ENCODE peak calls at places on chromosomes 16 and 17, in six cellular contexts. One of them, this sample, is unnamed.

GRCh38 chr17:32015245-32016013 is 8.2 kb downstream of the LRRC37B start:
- DNase-seq in H1: no peak
- DNase-seq in H9: no peak
- DNase-seq in IMR-90: peak; percentile 33
- DNase-seq in neuronal stem cell: no peak
- DNase-seq in trophoblast cell: no peak
- DNase-seq in this sample: no peak

GRCh38 chr16:87003414-87003755 is 313.8 kb downstream of the C16orf95 start:
- DNase-seq in IMR-90: peak; percentile 41
- DNase-seq in H1: no peak
- DNase-seq in H9: peak; percentile 2
- DNase-seq in trophoblast cell: no peak
- DNase-seq in neuronal stem cell: no peak
- DNase-seq in this sample: no peak

GRCh38 chr17:67434061-67434525 is 57.0 kb downstream of the PITPNC1 start:
- DNase-seq in H1: no peak
- DNase-seq in IMR-90: no peak
- DNase-seq in H9: no peak
- DNase-seq in neuronal stem cell: no peak
- DNase-seq in trophoblast cell: no peak
- DNase-seq in this sample: no peak

GRCh38 chr17:65794572-65794971 is 233.1 kb upstream of the AXIN2 start:
- DNase-seq in IMR-90: peak; percentile 13
- DNase-seq in neuronal stem cell: no peak
- DNase-seq in H9: peak; percentile 59
- DNase-seq in H1: no peak
- DNase-seq in trophoblast cell: no peak
- DNase-seq in this sample: peak; percentile 20

GRCh38 chr17:68318103-68318991 is 27.1 kb downstream of the ARSG start:
- DNase-seq in H9: no peak
- DNase-seq in trophoblast cell: peak; percentile 73
- DNase-seq in H1: no peak
- DNase-seq in IMR-90: peak; percentile 65
- DNase-seq in neuronal stem cell: no peak
- DNase-seq in this sample: peak; percentile 94

GRCh38 chr17:66018786-66019185 is 173.1 kb downstream of the CEP112 start:
- DNase-seq in trophoblast cell: no peak
- DNase-seq in H9: no peak
- DNase-seq in IMR-90: no peak
- DNase-seq in H1: no peak
- DNase-seq in neuronal stem cell: no peak
- DNase-seq in this sample: no peak

GRCh38 chr17:54848368-54848987 is 52.2 kb upstream of the TOM1L1 start:
- DNase-seq in neuronal stem cell: no peak
- DNase-seq in trophoblast cell: no peak
- DNase-seq in IMR-90: no peak
- DNase-seq in H9: no peak
- DNase-seq in H1: no peak
- DNase-seq in this sample: no peak

GRCh38 chr16:73213761-73214480 is 166.0 kb upstream of the ZFHX3 start:
- DNase-seq in neuronal stem cell: no peak
- DNase-seq in trophoblast cell: no peak
- DNase-seq in IMR-90: peak; percentile 31
- DNase-seq in H1: no peak
- DNase-seq in H9: no peak
- DNase-seq in this sample: no peak

GRCh38 chr17:50462446-50462845 is 6.2 kb downstream of the CHAD start:
- DNase-seq in IMR-90: no peak
- DNase-seq in trophoblast cell: no peak
- DNase-seq in neuronal stem cell: no peak
- DNase-seq in H9: no peak
- DNase-seq in H1: no peak
- DNase-seq in this sample: no peak

GRCh38 chr16:86734559-86735480 is 156.5 kb downstream of the FOXL1 start:
- DNase-seq in trophoblast cell: no peak
- DNase-seq in IMR-90: no peak
- DNase-seq in H9: peak; percentile 52
- DNase-seq in H1: no peak
- DNase-seq in neuronal stem cell: no peak
- DNase-seq in this sample: no peak

GRCh38 chr17:1362065-1362848 is 37.8 kb downstream of the YWHAE start:
- DNase-seq in H9: no peak
- DNase-seq in trophoblast cell: no peak
- DNase-seq in IMR-90: no peak
- DNase-seq in neuronal stem cell: no peak
- DNase-seq in H1: no peak
- DNase-seq in this sample: no peak

GRCh38 chr17:31699281-31699680 is 159.8 kb downstream of the COPRS start:
- DNase-seq in neuronal stem cell: no peak
- DNase-seq in H9: no peak
- DNase-seq in trophoblast cell: peak; percentile 86
- DNase-seq in IMR-90: peak; percentile 37
- DNase-seq in H1: no peak
- DNase-seq in this sample: no peak

GRCh38 chr17:44775136-44775837 is 16.5 kb downstream of the ADAM11 start:
- DNase-seq in trophoblast cell: peak; percentile 99
- DNase-seq in neuronal stem cell: peak; percentile 98
- DNase-seq in H9: no peak
- DNase-seq in H1: peak; percentile 99
- DNase-seq in IMR-90: peak; percentile 95
- DNase-seq in this sample: peak; percentile 98

GRCh38 chr16:3596101-3596861 is 15.1 kb downstream of the SLX4 start:
- DNase-seq in H1: no peak
- DNase-seq in trophoblast cell: peak; percentile 83
- DNase-seq in H9: no peak
- DNase-seq in IMR-90: no peak
- DNase-seq in neuronal stem cell: no peak
- DNase-seq in this sample: no peak

GRCh38 chr16:83615553-83615952 is 192.2 kb upstream of the HSBP1 start:
- DNase-seq in H1: no peak
- DNase-seq in H9: no peak
- DNase-seq in trophoblast cell: no peak
- DNase-seq in IMR-90: peak; percentile 48
- DNase-seq in neuronal stem cell: no peak
- DNase-seq in this sample: peak; percentile 43

GRCh38 chr16:22375117-22375962 is 921 bp upstream of the CDR2 start:
- DNase-seq in H1: no peak
- DNase-seq in IMR-90: no peak
- DNase-seq in H9: no peak
- DNase-seq in trophoblast cell: no peak
- DNase-seq in neuronal stem cell: no peak
- DNase-seq in this sample: no peak
- H3K27ac ChIP-seq in H1: peak overlapping the region; percentile 25
- H3K27ac ChIP-seq in IMR-90: peak overlapping the region; percentile 84
- H3K27ac ChIP-seq in H9: no peak overlapping the region
- H3K27ac ChIP-seq in trophoblast cell: peak overlapping the region; percentile 60
- H3K27ac ChIP-seq in neuronal stem cell: no peak overlapping the region
- H3K27ac ChIP-seq in this sample: peak overlapping the region; percentile 65

DNA sequence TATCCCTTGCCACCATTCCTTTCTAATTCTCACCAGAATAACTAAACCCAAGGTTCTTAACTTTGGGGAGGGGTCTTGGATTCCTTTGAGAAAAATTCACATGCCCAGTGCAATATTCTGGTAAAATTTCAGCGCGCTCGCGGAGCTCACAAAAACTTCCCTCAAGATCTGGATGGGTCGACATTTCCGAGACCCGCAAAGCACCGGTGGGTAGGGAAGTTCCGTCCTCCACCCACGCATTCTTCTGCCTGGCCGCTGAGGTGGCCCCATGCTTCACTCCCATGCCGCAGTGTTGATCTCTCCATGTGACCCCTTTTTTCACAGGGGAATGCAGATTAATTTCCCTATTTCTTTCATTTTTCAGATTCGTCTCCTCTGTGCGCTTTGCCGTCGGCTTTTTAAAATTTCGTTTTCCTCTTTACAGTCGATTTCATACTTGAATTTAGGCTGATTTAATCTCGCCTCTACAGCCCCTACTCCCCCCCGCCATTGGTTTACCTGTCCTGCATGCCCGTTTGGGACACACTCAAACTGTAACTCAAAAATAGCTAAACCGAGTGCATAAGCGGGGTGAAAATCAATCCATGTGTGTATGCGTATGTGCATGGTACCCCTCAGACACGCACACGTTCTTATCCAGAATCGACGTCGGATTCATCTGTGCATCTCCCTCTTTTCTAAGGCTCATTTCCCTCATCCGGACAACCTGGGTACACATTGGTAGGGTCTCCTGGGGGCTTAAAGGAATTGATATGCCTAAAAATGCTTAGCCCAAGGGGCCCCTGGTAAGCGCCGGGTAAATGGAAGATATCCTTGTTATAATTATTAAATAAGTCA is 1.4 kb upstream of the SP6 start:
- DNase-seq in trophoblast cell: no peak
- DNase-seq in neuronal stem cell: no peak
- DNase-seq in IMR-90: no peak
- DNase-seq in H1: no peak
- DNase-seq in H9: no peak
- DNase-seq in this sample: no peak
- H4K91ac ChIP-seq in trophoblast cell: peak overlapping the region; percentile 59
- H4K91ac ChIP-seq in neuronal stem cell: no peak overlapping the region
- H4K91ac ChIP-seq in IMR-90: no peak overlapping the region
- H4K91ac ChIP-seq in H1: no peak overlapping the region
- H4K91ac ChIP-seq in H9: no peak overlapping the region
- H4K91ac ChIP-seq in this sample: no peak overlapping the region

GRCh38 chr17:5698959-5699358 is 114.7 kb upstream of the NLRP1 start:
- DNase-seq in trophoblast cell: no peak
- DNase-seq in H1: no peak
- DNase-seq in IMR-90: no peak
- DNase-seq in neuronal stem cell: no peak
- DNase-seq in H9: no peak
- DNase-seq in this sample: no peak

GRCh38 chr17:5701371-5701770 is 117.1 kb upstream of the NLRP1 start:
- DNase-seq in trophoblast cell: no peak
- DNase-seq in H1: no peak
- DNase-seq in H9: no peak
- DNase-seq in IMR-90: no peak
- DNase-seq in neuronal stem cell: no peak
- DNase-seq in this sample: no peak

GRCh38 chr17:5702951-5703510 is 118.7 kb upstream of the NLRP1 start:
- DNase-seq in trophoblast cell: no peak
- DNase-seq in neuronal stem cell: no peak
- DNase-seq in H1: no peak
- DNase-seq in H9: peak; percentile 36
- DNase-seq in IMR-90: no peak
- DNase-seq in this sample: no peak

GRCh38 chr17:5700791-5701190 is 116.5 kb upstream of the NLRP1 start:
- DNase-seq in neuronal stem cell: no peak
- DNase-seq in trophoblast cell: no peak
- DNase-seq in H1: no peak
- DNase-seq in H9: no peak
- DNase-seq in IMR-90: no peak
- DNase-seq in this sample: no peak

DNA sequence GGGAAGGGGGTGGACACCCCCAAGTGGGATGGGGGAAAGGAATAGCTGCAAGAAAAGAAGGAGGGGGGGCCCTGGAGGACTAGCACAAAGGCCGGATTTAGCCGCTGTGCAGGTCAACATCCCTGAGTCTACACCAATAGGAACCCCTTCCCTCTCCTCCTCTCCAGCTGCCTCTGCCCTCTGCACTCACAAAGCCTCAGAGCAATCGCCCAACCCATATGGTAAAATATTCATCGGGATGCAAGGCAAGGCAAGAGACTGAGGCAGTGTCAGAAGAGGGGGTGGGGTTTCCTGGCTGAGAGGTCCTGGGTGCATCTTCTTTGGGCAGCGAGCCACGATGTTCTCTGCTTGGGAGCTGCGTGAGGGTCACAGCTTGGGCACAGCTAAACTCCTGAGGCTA is 115.5 kb upstream of the NLRP1 start:
- DNase-seq in trophoblast cell: no peak
- DNase-seq in neuronal stem cell: no peak
- DNase-seq in H9: peak; percentile 87
- DNase-seq in IMR-90: no peak
- DNase-seq in H1: no peak
- DNase-seq in this sample: no peak
- H3K27ac ChIP-seq in trophoblast cell: no peak overlapping the region
- H3K27ac ChIP-seq in neuronal stem cell: no peak overlapping the region
- H3K27ac ChIP-seq in H9: no peak overlapping the region
- H3K27ac ChIP-seq in IMR-90: no peak overlapping the region
- H3K27ac ChIP-seq in H1: peak overlapping the region; percentile 41
- H3K27ac ChIP-seq in this sample: no peak overlapping the region

GRCh38 chr16:24997665-24998064 is 17.5 kb downstream of the ARHGAP17 start:
- DNase-seq in H1: no peak
- DNase-seq in neuronal stem cell: no peak
- DNase-seq in H9: no peak
- DNase-seq in trophoblast cell: no peak
- DNase-seq in IMR-90: no peak
- DNase-seq in this sample: no peak

GRCh38 chr16:24996731-24997130 is 18.4 kb downstream of the ARHGAP17 start:
- DNase-seq in H1: no peak
- DNase-seq in IMR-90: no peak
- DNase-seq in H9: no peak
- DNase-seq in trophoblast cell: no peak
- DNase-seq in neuronal stem cell: no peak
- DNase-seq in this sample: no peak

GRCh38 chr16:24998201-24998600 is 17.0 kb downstream of the ARHGAP17 start:
- DNase-seq in neuronal stem cell: no peak
- DNase-seq in H1: no peak
- DNase-seq in IMR-90: no peak
- DNase-seq in trophoblast cell: no peak
- DNase-seq in H9: no peak
- DNase-seq in this sample: no peak

GRCh38 chr16:24999088-24999670 is 16.0 kb downstream of the ARHGAP17 start:
- DNase-seq in IMR-90: no peak
- DNase-seq in trophoblast cell: no peak
- DNase-seq in neuronal stem cell: no peak
- DNase-seq in H9: no peak
- DNase-seq in H1: no peak
- DNase-seq in this sample: no peak

GRCh38 chr16:24999856-25000447 is 15.2 kb downstream of the ARHGAP17 start:
- DNase-seq in neuronal stem cell: no peak
- DNase-seq in trophoblast cell: no peak
- DNase-seq in IMR-90: no peak
- DNase-seq in H9: no peak
- DNase-seq in H1: no peak
- DNase-seq in this sample: peak; percentile 36
- H4K91ac ChIP-seq in neuronal stem cell: no peak overlapping the region
- H4K91ac ChIP-seq in trophoblast cell: no peak overlapping the region
- H4K91ac ChIP-seq in IMR-90: no peak overlapping the region
- H4K91ac ChIP-seq in H9: no peak overlapping the region
- H4K91ac ChIP-seq in H1: no peak overlapping the region
- H4K91ac ChIP-seq in this sample: no peak overlapping the region

GRCh38 chr16:85649411-85649977 is 36.4 kb downstream of the GSE1 start:
- DNase-seq in IMR-90: no peak
- DNase-seq in trophoblast cell: no peak
- DNase-seq in H9: no peak
- DNase-seq in H1: no peak
- DNase-seq in neuronal stem cell: no peak
- DNase-seq in this sample: no peak
- H3K27ac ChIP-seq in IMR-90: no peak overlapping the region
- H3K27ac ChIP-seq in trophoblast cell: no peak overlapping the region
- H3K27ac ChIP-seq in H9: no peak overlapping the region
- H3K27ac ChIP-seq in H1: no peak overlapping the region
- H3K27ac ChIP-seq in neuronal stem cell: no peak overlapping the region
- H3K27ac ChIP-seq in this sample: no peak overlapping the region

This sample was measured in mesenchymal stem cell.